ENCODE peak calls at places on chromosome 4, in nine cellular contexts. S is adrenal gland, L is cardiac muscle cell, Q is HCT116, I is right lobe of liver, D is choroid plexus epithelial cell, U is psoas muscle, H is ovary, T is foreskin fibroblast. W is an unnamed sample.

GRCh38 chr4:21596521-21596920 is 352.1 kb downstream of the KCNIP4 start:
- DNase-seq in S (no peak), L (no peak), Q (no peak), I (no peak), D (peak; percentile 2), U (no peak), H (no peak), T (no peak), W (no peak)

GRCh38 chr4:117481742-117482141 is 396.4 kb upstream of the TRAM1L1 start:
- DNase-seq in S (no peak), L (no peak), Q (no peak), I (no peak), D (peak; percentile 65), U (no peak), H (no peak), T (no peak), W (peak; percentile 10)

GRCh38 chr4:54683616-54684346 is 26.0 kb downstream of the KIT start:
- DNase-seq in S (no peak), L (peak; percentile 22), Q (peak; percentile 37), I (no peak), D (peak; percentile 26), U (no peak), H (no peak), T (no peak), W (no peak)

GRCh38 chr4:3880595-3881120 is 114.5 kb downstream of the ADRA2C start:
- DNase-seq in S (peak; percentile 82), L (peak; percentile 88), Q (peak; percentile 35), I (peak; percentile 76), D (peak; percentile 69), U (peak; percentile 48), H (peak; percentile 58), T (peak; percentile 51), W (peak; percentile 1)

GRCh38 chr4:19592391-19592790 is 659.3 kb upstream of the SLIT2 start:
- DNase-seq in S (no peak), L (no peak), Q (no peak), I (no peak), D (no peak), U (no peak), H (no peak), T (peak; percentile 26), W (no peak)

GRCh38 chr4:44738615-44739014 is 12.3 kb upstream of the GNPDA2 start:
- DNase-seq in S (no peak), L (no peak), Q (no peak), I (no peak), D (peak; percentile 62), U (no peak), H (no peak), T (no peak), W (no peak)

GRCh38 chr4:93897559-93897958 is 69.0 kb downstream of the ATOH1 start:
- DNase-seq in S (no peak), L (peak; percentile 23), Q (peak; percentile 6), I (no peak), D (peak; percentile 11), U (no peak), H (no peak), T (no peak), W (no peak)

GRCh38 chr4:6002926-6003325 is 15.3 kb downstream of the C4orf50 start:
- DNase-seq in S (no peak), L (no peak), Q (no peak), I (no peak), D (no peak), U (no peak), H (no peak), T (no peak), W (no peak)

GRCh38 chr4:108492816-108493595 is 127.4 kb upstream of the RPL34 start:
- DNase-seq in S (peak; percentile 31), L (peak; percentile 13), Q (peak; percentile 21), I (no peak), D (peak; percentile 39), U (no peak), H (no peak), T (no peak), W (no peak)

GRCh38 chr4:6023766-6024165 is 5.5 kb upstream of the C4orf50 start:
- DNase-seq in S (no peak), L (no peak), Q (no peak), I (no peak), D (no peak), U (no peak), H (no peak), T (no peak), W (no peak)

GRCh38 chr4:71518283-71518989 is 179.6 kb downstream of the SLC4A4 start:
- DNase-seq in S (no peak), L (no peak), Q (no peak), I (no peak), D (no peak), U (no peak), H (no peak), T (no peak), W (no peak)

GRCh38 chr4:136342666-136343065 is 1189.6 kb downstream of the PCDH18 start:
- DNase-seq in S (no peak), L (no peak), Q (no peak), I (no peak), D (peak; percentile 61), U (no peak), H (no peak), T (no peak), W (no peak)

GRCh38 chr4:70613182-70613892 is 15.2 kb upstream of the ENAM start:
- DNase-seq in S (no peak), L (no peak), Q (no peak), I (no peak), D (no peak), U (no peak), H (no peak), T (no peak), W (peak; percentile 47)

GRCh38 chr4:41216294-41217019 is 2.1 kb upstream of the APBB2 start:
- DNase-seq in S (peak; percentile 84), L (peak; percentile 81), Q (peak; percentile 78), I (peak; percentile 90), D (peak; percentile 78), U (peak; percentile 73), H (peak; percentile 83), T (peak; percentile 51), W (no peak)

GRCh38 chr4:183183906-183184535 is 85.0 kb downstream of the WWC2 start:
- DNase-seq in S (no peak), L (no peak), Q (no peak), I (no peak), D (no peak), U (no peak), H (no peak), T (no peak), W (no peak)
- H3K4me3 ChIP-seq in S (no peak overlapping the region), L (no peak overlapping the region), Q (no peak overlapping the region), I (no peak overlapping the region), D (no peak overlapping the region), U (no peak overlapping the region), H (no peak overlapping the region), T (no peak overlapping the region), W (no peak overlapping the region)

DNA sequence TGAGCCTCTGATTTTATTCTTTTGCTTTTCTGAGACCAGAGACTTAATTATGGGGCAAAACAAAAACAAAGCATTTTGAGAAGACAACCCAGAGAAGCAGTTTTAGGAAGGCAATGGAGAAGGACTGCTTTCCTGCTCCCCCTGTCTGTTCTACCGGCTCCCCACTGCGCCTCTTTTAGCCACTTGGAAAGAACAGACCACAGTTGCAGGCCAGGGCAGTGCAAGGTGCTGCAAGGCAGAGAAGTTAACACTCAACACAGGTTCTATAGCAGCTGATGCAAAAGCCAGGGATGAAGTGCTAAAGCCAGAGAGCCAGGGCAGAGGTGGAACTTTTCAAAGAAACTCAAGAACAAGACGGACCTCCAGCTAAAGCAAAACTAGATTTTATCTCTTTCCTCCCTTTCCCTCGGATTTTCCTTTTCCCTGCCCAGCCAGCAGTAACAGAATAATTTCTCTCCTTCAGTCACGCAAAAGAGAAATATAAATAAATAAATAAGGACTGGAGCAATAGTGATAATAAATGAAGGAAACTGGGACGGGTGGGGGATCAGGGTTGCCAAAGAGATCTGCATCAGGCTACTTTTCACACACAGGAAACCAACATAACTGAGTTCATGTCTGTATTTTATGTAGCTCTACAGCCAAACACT is 10.4 kb downstream of the SH3RF1 start:
- DNase-seq in S (no peak), L (no peak), Q (no peak), I (no peak), D (no peak), U (no peak), H (no peak), T (no peak), W (no peak)
- H3K4me3 ChIP-seq in S (no peak overlapping the region), L (no peak overlapping the region), Q (no peak overlapping the region), I (no peak overlapping the region), D (no peak overlapping the region), U (no peak overlapping the region), H (no peak overlapping the region), T (no peak overlapping the region), W (no peak overlapping the region)

DNA sequence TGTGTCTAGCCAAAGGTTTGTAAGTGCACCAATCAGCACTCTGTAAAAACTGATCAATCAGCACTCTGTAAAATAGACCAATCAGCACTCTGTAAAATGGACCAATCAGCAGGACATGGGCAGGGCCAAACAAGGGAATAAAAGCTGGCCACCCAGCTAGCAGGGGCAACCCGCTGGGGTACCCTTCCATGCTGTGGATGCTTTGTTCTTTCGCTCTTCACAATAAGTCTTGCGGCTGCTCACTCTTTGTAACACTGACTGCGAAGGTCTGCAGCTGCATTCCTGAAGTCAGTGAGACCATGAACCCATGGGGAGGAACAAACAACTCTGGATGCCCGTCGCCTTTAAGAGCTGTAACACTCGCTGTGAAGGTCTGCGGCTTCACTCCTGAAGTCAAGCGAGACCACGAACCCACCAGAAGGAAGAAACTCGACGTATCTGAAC is 14.3 kb downstream of the HNRNPDL start:
- DNase-seq in S (no peak), L (no peak), Q (no peak), I (no peak), D (peak; percentile 39), U (no peak), H (no peak), T (no peak), W (no peak)
- H3K4me3 ChIP-seq in S (no peak overlapping the region), L (no peak overlapping the region), Q (no peak overlapping the region), I (no peak overlapping the region), D (peak overlapping the region; percentile 15), U (no peak overlapping the region), H (no peak overlapping the region), T (no peak overlapping the region), W (no peak overlapping the region)

GRCh38 chr4:188399834-188400233 is 260.6 kb downstream of the TRIML1 start:
- DNase-seq in S (no peak), L (no peak), Q (no peak), I (no peak), D (no peak), U (no peak), H (no peak), T (no peak), W (no peak)

GRCh38 chr4:188403272-188403671 is 264.0 kb downstream of the TRIML1 start:
- DNase-seq in S (no peak), L (no peak), Q (no peak), I (no peak), D (no peak), U (no peak), H (no peak), T (no peak), W (no peak)

GRCh38 chr4:188396037-188396436 is 256.8 kb downstream of the TRIML1 start:
- DNase-seq in S (no peak), L (no peak), Q (no peak), I (no peak), D (no peak), U (no peak), H (no peak), T (no peak), W (no peak)

GRCh38 chr4:188400456-188400855 is 261.2 kb downstream of the TRIML1 start:
- DNase-seq in S (no peak), L (no peak), Q (no peak), I (no peak), D (no peak), U (no peak), H (no peak), T (no peak), W (no peak)
- H3K4me3 ChIP-seq in S (no peak overlapping the region), L (no peak overlapping the region), Q (no peak overlapping the region), I (no peak overlapping the region), D (no peak overlapping the region), U (no peak overlapping the region), H (no peak overlapping the region), T (no peak overlapping the region), W (no peak overlapping the region)

GRCh38 chr4:2799971-2800690 is 7.2 kb downstream of the SH3BP2 start:
- DNase-seq in S (no peak), L (no peak), Q (no peak), I (peak; percentile 64), D (peak; percentile 30), U (peak; percentile 16), H (peak; percentile 44), T (no peak), W (no peak)
- H3K4me3 ChIP-seq in S (peak overlapping the region; percentile 1), L (no peak overlapping the region), Q (no peak overlapping the region), I (peak overlapping the region; percentile 24), D (no peak overlapping the region), U (peak overlapping the region; percentile 42), H (no peak overlapping the region), T (no peak overlapping the region), W (peak overlapping the region; percentile 33)

W was measured in epithelial cell of proximal tubule.